ENCODE peak calls at places on chromosomes 2 and 18, in eight cellular contexts. S is ovary, R is AG10803, N is astrocyte of the spinal cord, O is tibial nerve, B is GM12865, K is fibroblast of lung, T is Panc1. D is an unnamed sample.

GRCh38 chr18:63603772-63604171 is 16.6 kb downstream of the SERPINB13 start:
- DNase-seq in S (no peak), R (peak), N (peak), O (no peak), B (peak), K (no peak), T (no peak), D (peak)

GRCh38 chr18:77557030-77557429 is 307.4 kb downstream of the GALR1 start:
- DNase-seq in S (no peak), R (no peak), N (peak), O (no peak), B (no peak), K (no peak), T (no peak), D (no peak)

GRCh38 chr2:54409752-54410151 is 46.4 kb upstream of the SPTBN1 start:
- DNase-seq in S (no peak), R (no peak), N (no peak), O (no peak), B (no peak), K (no peak), T (no peak), D (no peak)

GRCh38 chr2:43068730-43069517 is 157.5 kb downstream of the ZFP36L2 start:
- DNase-seq in S (no peak), R (no peak), N (no peak), O (no peak), B (no peak), K (no peak), T (no peak), D (peak)

GRCh38 chr2:64018715-64019082 is 529 bp downstream of the VPS54 start:
- DNase-seq in S (peak), R (peak), N (peak), O (peak), B (peak), K (no peak), T (no peak), D (peak)

GRCh38 chr18:12121175-12122095 is 27.8 kb downstream of the ANKRD62 start:
- DNase-seq in S (no peak), R (no peak), N (no peak), O (no peak), B (no peak), K (peak), T (no peak), D (no peak)

GRCh38 chr2:9262671-9263171 is 56.1 kb downstream of the ASAP2 start:
- DNase-seq in S (peak), R (no peak), N (no peak), O (no peak), B (no peak), K (peak), T (no peak), D (peak)

GRCh38 chr2:74384051-74384450 is 3.9 kb upstream of the DCTN1 start:
- DNase-seq in S (no peak), R (peak), N (no peak), O (no peak), B (no peak), K (no peak), T (no peak), D (peak)

GRCh38 chr2:113309655-113310387 is 31.1 kb upstream of the PAX8 start:
- DNase-seq in S (no peak), R (peak), N (no peak), O (no peak), B (no peak), K (peak), T (no peak), D (no peak)

GRCh38 chr18:51458861-51459260 is 261.4 kb upstream of the MEX3C start:
- DNase-seq in S (no peak), R (no peak), N (no peak), O (no peak), B (no peak), K (no peak), T (no peak), D (no peak)

GRCh38 chr2:23624378-23624777 is 239.4 kb downstream of the KLHL29 start:
- DNase-seq in S (no peak), R (no peak), N (no peak), O (no peak), B (peak), K (no peak), T (no peak), D (no peak)

GRCh38 chr2:211331736-211332135 is 775.3 kb downstream of the CPS1 start:
- DNase-seq in S (no peak), R (no peak), N (no peak), O (no peak), B (no peak), K (no peak), T (no peak), D (no peak)

GRCh38 chr2:134677866-134678774 is 40.7 kb downstream of the TMEM163 start:
- DNase-seq in S (peak), R (no peak), N (no peak), O (no peak), B (no peak), K (no peak), T (no peak), D (no peak)

GRCh38 chr2:181953773-181954537 is 31.7 kb upstream of the PPP1R1C start:
- DNase-seq in S (peak), R (peak), N (peak), O (peak), B (peak), K (peak), T (peak), D (peak)

GRCh38 chr18:46481847-46482245 is 175.2 kb downstream of the LOXHD1 start:
- DNase-seq in S (no peak), R (no peak), N (no peak), O (no peak), B (no peak), K (peak), T (no peak), D (no peak)

GRCh38 chr2:120651818-120652217 is 83.8 kb upstream of the GLI2 start:
- DNase-seq in S (no peak), R (no peak), N (no peak), O (no peak), B (no peak), K (no peak), T (no peak), D (no peak)

GRCh38 chr2:218000137-218000536 is 2.7 kb downstream of the TNS1 start:
- DNase-seq in S (no peak), R (peak), N (peak), O (no peak), B (no peak), K (peak), T (no peak), D (peak)

GRCh38 chr2:216539791-216540241 is 41.2 kb downstream of the RPL37A start:
- DNase-seq in S (peak), R (no peak), N (no peak), O (no peak), B (peak), K (no peak), T (no peak), D (no peak)

GRCh38 chr18:6719098-6719913 is 10.2 kb upstream of the ARHGAP28 start:
- DNase-seq in S (no peak), R (no peak), N (no peak), O (no peak), B (no peak), K (no peak), T (no peak), D (no peak)

GRCh38 chr2:79723830-79724229 is 211.0 kb downstream of the CTNNA2 start:
- DNase-seq in S (no peak), R (peak), N (peak), O (no peak), B (no peak), K (peak), T (peak), D (peak)

GRCh38 chr2:20597868-20598183 is 53.1 kb downstream of the HS1BP3 start:
- DNase-seq in S (peak), R (no peak), N (no peak), O (no peak), B (no peak), K (no peak), T (no peak), D (no peak)

DNA sequence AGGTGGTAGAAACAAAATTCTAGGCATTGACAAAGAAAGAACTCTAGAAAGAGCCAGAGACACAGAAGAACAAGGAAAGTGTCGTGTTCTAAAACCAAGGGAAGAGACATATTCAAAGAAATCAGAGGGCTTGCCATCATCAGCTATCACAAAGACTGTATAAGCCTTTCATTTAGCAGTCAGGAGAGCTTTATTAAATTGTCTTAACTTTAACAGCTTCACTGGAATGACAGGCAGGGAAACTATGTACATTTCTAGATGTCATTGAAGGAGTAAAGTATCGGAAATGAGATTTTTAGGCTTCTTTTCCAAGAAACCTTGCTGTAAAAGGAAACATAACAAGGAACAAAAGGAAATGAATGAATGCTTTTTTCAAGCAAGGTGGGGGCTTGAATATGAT is 15.8 kb downstream of the KYNU start:
- DNase-seq in S (no peak), R (no peak), N (no peak), O (no peak), B (no peak), K (no peak), T (no peak), D (no peak)
- TF ChIP-seq CTCF in S (no peak), R (no peak), N (no peak), O (no peak), B (no peak), K (no peak), T (no peak), D (no peak)

DNA sequence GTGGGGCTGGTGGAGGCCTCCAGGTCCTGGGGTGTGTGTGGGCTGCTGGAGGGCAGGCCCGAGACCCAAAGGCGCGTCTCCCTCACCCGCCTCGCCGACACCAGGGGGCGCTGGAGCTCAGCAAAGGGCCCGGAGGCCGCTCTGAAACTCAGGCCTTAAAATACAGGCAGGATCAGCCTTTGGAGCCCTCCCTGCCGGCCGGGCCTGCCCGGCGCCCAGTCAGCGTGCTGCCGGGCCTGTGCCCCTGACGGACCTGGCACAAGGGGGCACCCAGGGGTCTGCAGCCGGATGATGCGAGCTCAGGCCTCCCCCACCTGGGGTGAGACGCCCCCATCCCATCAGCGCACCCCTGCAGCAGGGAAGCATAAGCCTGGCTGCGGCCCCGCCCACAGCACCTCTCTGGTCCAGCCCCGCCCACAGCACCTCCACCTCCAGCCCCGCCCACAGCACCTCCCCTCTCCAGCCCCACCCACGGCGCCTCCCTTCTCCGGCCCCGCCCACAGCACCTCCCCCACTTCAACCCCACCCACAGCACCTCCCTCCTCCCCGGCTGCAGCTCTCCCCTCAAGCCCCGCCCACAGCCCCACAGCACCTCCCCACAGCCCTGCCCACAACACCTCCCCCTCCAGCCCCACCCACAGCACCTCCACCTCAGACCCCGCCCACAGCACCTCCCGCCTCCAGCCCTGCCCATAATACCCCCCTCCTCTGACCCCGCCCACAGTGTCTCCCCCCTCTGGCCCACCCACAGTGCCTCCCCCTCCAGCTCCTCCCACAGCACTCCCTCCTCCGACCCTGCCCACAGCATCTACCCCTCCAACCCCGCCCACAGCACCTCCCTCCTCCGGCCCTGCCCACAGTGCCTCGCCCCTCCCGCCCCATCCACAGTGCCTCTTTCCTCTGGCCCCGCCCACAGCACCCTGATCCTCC is 92.8 kb upstream of the OTOS start:
- DNase-seq in S (peak), R (peak), N (peak), O (peak), B (peak), K (peak), T (peak), D (peak)
- H3K4me3 ChIP-seq in S (peak), R (peak), N (no peak), O (peak), B (no peak), K (no peak), T (peak), D (peak)

GRCh38 chr18:21063011-21063410 is 48.6 kb downstream of the ROCK1 start:
- DNase-seq in S (no peak), R (no peak), N (no peak), O (no peak), B (no peak), K (no peak), T (no peak), D (no peak)
- TF ChIP-seq CTCF in S (no peak), R (no peak), N (no peak), O (no peak), B (no peak), K (no peak), T (no peak), D (no peak)

GRCh38 chr2:240018071-240018750 is 6.9 kb downstream of the NDUFA10 start:
- DNase-seq in S (no peak), R (no peak), N (no peak), O (no peak), B (no peak), K (no peak), T (no peak), D (no peak)
- H3K4me3 ChIP-seq in S (no peak), R (no peak), N (no peak), O (no peak), B (no peak), K (no peak), T (no peak), D (no peak)

D was measured in fibroblast of villous mesenchyme.